ENCODE peak calls at places on chromosomes 7 and 10, in four cellular contexts. E is WTC11, V is A549, M is K562. S is an unnamed sample.

GRCh38 chr10:126115021-126115610 is 218.8 kb downstream of the FANK1 start:
- DNase-seq in E (no peak), V (no peak), M (no peak), S (no peak)

GRCh38 chr7:115763347-115763746 is 267.2 kb downstream of the TFEC start:
- DNase-seq in E (peak; percentile 52), V (no peak), M (no peak), S (no peak)

GRCh38 chr10:23171232-23171876 is 20.8 kb upstream of the PTF1A start:
- DNase-seq in E (peak; percentile 75), V (peak; percentile 14), M (peak; percentile 32), S (no peak)

GRCh38 chr7:80708007-80708594 is 69.7 kb downstream of the CD36 start:
- DNase-seq in E (no peak), V (no peak), M (no peak), S (no peak)

GRCh38 chr10:101011517-101012423 is 12.2 kb downstream of the LZTS2 start:
- DNase-seq in E (peak; percentile 49), V (peak; percentile 55), M (peak; percentile 82), S (peak; percentile 73)

GRCh38 chr10:89392974-89393373 is 551 bp downstream of the IFIT1 start:
- DNase-seq in E (no peak), V (no peak), M (no peak), S (no peak)

GRCh38 chr7:66859339-66859738 is 61.7 kb upstream of the TMEM248 start:
- DNase-seq in E (no peak), V (no peak), M (no peak), S (no peak)

GRCh38 chr7:65475734-65476319 is 102.2 kb downstream of the ZNF92 start:
- DNase-seq in E (no peak), V (no peak), M (no peak), S (peak; percentile 93)

GRCh38 chr10:21264271-21264670 is 261.2 kb downstream of the SKIDA1 start:
- DNase-seq in E (no peak), V (no peak), M (no peak), S (no peak)

GRCh38 chr7:158722574-158723237 is 18.1 kb upstream of the NCAPG2 start:
- DNase-seq in E (no peak), V (no peak), M (no peak), S (no peak)

GRCh38 chr10:72888151-72888638 is 5.3 kb upstream of the OIT3 start:
- DNase-seq in E (no peak), V (no peak), M (peak; percentile 60), S (no peak)

GRCh38 chr10:98224509-98224908 is 43.5 kb downstream of the LOXL4 start:
- DNase-seq in E (no peak), V (no peak), M (no peak), S (no peak)

GRCh38 chr10:77390481-77390891 is 247.1 kb downstream of the KCNMA1 start:
- DNase-seq in E (no peak), V (no peak), M (no peak), S (no peak)

DNA sequence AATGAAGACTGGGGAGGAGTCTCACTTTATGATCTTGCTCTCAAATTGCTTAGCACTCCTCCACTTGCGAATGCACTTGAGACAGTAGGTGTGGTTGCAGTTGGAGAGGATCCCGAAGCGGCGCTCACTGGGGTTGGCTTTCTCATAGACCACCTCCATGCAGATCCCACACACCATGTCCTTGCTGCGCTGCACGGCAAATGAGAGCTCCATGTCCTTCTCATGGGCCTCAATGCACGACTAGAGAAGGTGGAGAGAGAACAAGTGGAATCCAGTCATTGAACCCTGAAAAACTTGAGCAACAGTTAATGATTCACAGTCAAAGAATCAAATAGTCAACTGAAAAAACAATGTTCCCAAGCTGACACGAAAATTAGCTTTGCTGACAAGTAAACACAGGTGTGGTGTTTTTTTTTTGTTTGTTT is 22.7 kb downstream of the MKRN1 start:
- DNase-seq in E (no peak), V (no peak), M (no peak), S (peak; percentile 8)
- TF ChIP-seq JUN in E (no peak), V (no peak), M (no peak), S (no peak)

DNA sequence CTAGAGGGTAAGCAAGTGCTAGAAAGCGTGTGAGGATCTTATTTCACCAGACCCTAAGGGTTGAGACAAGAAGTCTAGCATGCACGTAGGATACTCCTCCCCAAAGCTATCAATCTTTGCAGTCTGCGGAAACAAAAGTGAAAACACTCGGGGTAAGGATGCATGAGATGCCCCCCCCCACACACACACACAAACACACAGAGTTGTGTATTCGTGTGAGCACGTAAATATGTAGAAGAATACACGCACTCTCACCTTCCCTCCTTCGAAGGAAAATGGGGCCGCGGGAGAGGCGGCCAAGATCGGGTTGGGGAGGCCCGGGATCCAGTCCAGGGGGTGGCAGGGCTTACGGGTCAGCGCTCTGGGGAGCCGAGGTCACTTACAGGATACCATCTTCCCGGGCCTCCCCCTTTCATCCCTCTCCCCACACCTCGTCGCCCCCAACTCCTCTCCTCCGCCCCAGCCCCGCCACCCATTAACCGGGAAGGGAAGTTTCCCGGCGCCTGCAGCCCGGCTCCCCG is 440 bp downstream of the CUL2 start:
- DNase-seq in E (no peak), V (peak; percentile 13), M (peak; percentile 61), S (no peak)
- TF ChIP-seq JUN in E (no peak), V (no peak), M (no peak), S (no peak)

DNA sequence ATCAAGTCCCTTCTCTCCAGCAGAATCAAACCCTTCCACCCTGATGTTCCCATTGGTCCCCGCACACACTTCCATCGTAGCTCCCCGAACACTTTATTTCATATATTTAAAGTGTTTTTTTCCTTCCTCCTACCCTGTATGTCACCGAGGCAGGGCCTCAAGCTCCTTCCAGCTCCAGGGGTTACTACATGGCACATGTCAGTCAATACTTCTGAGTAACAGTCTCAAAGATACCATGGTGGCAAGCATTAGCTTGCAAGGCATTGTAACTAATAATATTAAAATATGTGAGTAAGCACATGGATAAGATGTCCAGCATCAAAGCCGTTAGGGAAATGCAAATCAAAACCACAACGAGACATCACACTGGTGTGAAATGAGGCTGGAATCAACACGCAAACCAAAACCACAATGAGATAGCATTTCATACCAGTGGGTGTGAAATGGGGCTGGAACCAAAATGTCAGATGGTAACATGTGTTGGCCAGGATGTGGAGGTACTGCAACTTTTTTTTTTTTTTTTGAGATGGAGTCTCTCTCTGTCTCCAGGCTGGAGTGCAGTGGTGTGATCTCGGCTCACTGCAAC is 124.9 kb upstream of the C1QL3 start:
- DNase-seq in E (no peak), V (no peak), M (no peak), S (no peak)
- TF ChIP-seq JUN in E (no peak), V (no peak), M (no peak), S (no peak)

GRCh38 chr10:132925614-132926013 is 16.8 kb downstream of the CFAP46 start:
- DNase-seq in E (no peak), V (no peak), M (no peak), S (no peak)
- TF ChIP-seq JUN in E (no peak), V (no peak), M (no peak), S (no peak)

GRCh38 chr10:119543814-119544642 is 1.5 kb upstream of the RGS10 start:
- DNase-seq in E (no peak), V (no peak), M (no peak), S (no peak)

GRCh38 chr10:119541046-119541445 is 1.5 kb downstream of the RGS10 start:
- DNase-seq in E (no peak), V (no peak), M (no peak), S (no peak)

GRCh38 chr10:119542990-119543813 is 683 bp upstream of the RGS10 start:
- DNase-seq in E (peak; percentile 67), V (peak; percentile 75), M (peak; percentile 65), S (peak; percentile 39)

GRCh38 chr10:119541459-119542356 is 811 bp downstream of the RGS10 start:
- DNase-seq in E (peak; percentile 32), V (no peak), M (no peak), S (no peak)

DNA sequence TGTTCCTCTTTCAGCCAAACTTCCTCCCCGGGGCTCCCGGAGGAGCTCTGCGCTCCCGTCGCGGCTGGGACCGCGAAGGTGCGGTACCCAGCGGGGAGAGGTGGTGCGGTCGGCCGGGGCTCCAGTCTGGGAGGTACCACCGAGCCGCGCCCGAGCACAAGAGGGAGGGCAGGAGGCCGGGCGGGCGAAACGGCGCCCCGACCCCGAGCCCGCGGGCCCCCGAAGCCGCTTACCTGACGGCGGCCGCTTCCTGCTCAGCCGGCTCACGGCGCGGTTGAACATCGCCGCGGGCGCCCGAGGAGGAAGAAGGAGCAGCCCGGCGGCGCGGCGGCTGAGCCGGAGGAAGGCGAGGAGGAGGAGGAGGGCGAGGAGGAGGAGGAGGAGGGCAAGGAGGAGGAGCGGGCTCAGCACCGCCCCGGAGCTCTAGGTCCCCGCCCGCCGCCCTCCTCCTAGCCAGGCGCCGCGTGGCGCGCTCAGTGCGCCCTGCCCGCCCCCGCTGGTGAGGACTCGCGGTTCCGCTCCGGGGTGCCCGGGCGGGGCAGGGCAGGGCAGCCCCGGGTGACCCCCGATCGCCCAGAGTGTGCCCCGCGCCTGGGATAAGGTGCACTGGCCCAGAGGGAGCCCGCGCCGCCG is at the start of gene RGS10:
- DNase-seq in E (peak; percentile 63), V (peak; percentile 45), M (peak; percentile 83), S (no peak)
- TF ChIP-seq JUN in E (no peak), V (no peak), M (no peak), S (no peak)

DNA sequence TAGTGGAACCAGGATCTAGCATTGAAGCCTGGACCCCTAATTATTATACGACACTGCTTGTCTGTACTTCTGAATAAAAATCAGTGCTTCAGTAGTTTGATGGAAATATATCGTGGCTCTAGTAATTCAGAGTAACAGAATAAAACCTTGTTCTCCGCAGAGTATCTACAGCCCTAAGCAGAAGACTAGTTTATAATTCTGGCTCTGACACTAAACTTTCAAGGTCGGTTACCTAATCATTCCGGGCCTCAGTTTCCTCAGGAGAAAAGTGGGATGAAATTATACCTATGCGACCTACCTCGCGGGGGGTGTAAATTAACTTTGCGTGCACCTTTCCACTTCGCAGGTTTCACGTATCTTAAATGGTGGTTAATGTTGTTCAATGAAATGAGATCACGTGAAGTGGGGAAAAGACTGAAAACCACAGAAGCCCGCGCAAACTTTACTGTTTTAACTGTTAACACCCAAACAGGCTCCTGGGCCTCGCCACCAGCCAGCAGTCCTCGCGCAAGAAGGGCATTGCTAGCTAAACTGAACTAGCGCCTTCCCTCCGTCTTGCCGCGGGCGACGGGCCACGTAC is 615 bp downstream of the THAP5 start:
- DNase-seq in E (no peak), V (peak; percentile 6), M (no peak), S (no peak)
- TF ChIP-seq JUN in E (no peak), V (no peak), M (no peak), S (no peak)

DNA sequence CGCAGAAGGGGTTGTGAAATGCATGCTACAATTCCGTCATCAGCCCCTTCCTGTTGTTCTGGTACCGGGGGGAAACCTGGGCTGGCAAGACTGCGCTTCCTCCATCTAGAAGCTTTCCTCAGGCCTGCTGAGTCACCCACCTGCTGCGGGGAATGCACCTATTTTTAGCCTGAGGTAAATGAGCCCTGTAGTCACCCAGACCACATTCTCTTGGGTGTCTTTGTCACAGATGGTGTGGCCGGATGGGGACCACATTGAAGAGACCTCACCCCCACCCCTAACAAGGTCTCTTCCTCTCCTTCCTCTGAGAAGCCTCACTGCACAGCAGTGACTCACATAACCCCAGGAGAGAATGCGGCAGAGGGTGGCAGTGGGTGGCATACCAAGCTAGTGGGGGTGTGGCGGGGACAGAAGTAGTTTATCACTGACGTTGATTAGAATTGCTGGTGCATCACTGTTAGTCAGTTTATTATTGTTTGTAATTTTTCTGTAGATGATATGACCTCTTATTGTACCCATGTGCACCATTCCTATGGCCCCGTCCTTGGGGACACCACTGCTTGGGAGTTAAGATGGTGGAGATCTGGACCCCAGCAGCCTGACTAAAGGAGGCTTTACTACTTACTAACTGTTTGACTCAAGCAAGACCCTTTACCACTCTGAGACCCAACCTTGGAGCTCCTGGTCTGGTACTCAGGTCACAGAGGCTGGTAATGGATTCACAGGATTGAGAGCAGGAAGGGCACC is 83.0 kb upstream of the DUSP5 start:
- DNase-seq in E (no peak), V (peak; percentile 81), M (no peak), S (peak; percentile 35)
- TF ChIP-seq JUN in E (no peak), V (peak; percentile 86), M (no peak), S (no peak)

GRCh38 chr7:92293887-92294616 is 48.3 kb downstream of the ANKIB1 start:
- DNase-seq in E (no peak), V (no peak), M (no peak), S (no peak)
- TF ChIP-seq JUN in E (no peak), V (no peak), M (no peak), S (no peak)

S was measured in HepG2.